ENCODE peak calls at places on chromosomes 6 and 20, in eight cellular contexts. J, Q, M, N, A, L, S and B are unnamed samples.

GRCh38 chr6:155448823-155449789 is 6.5 kb downstream of the NOX3 start:
- DNase-seq in J (no peak), Q (no peak), M (peak), N (no peak), A (no peak), L (no peak), S (no peak), B (no peak)

GRCh38 chr6:32416031-32416430 is 9.1 kb upstream of the BTNL2 start:
- DNase-seq in J (no peak), Q (no peak), M (no peak), N (no peak), A (peak), L (no peak), S (no peak), B (no peak)

GRCh38 chr20:6674831-6675230 is 92.7 kb upstream of the BMP2 start:
- DNase-seq in J (no peak), Q (no peak), M (no peak), N (no peak), A (no peak), L (no peak), S (no peak), B (no peak)

GRCh38 chr6:12280458-12280857 is 9.7 kb upstream of the EDN1 start:
- DNase-seq in J (no peak), Q (no peak), M (no peak), N (no peak), A (peak), L (no peak), S (peak), B (no peak)

GRCh38 chr6:44898296-44898930 is 429.7 kb upstream of the RUNX2 start:
- DNase-seq in J (no peak), Q (no peak), M (no peak), N (no peak), A (peak), L (no peak), S (no peak), B (no peak)

GRCh38 chr20:16397053-16397452 is 176.2 kb downstream of the KIF16B start:
- DNase-seq in J (no peak), Q (peak), M (peak), N (peak), A (peak), L (peak), S (no peak), B (peak)

GRCh38 chr20:48676795-48677447 is 150.9 kb downstream of the PREX1 start:
- DNase-seq in J (no peak), Q (no peak), M (no peak), N (no peak), A (no peak), L (no peak), S (no peak), B (no peak)

GRCh38 chr20:23841693-23842092 is 15.2 kb upstream of the CST2 start:
- DNase-seq in J (no peak), Q (no peak), M (no peak), N (no peak), A (no peak), L (no peak), S (no peak), B (no peak)

GRCh38 chr20:61755971-61756421 is 309.7 kb downstream of the TAF4 start:
- DNase-seq in J (no peak), Q (no peak), M (no peak), N (no peak), A (no peak), L (no peak), S (no peak), B (no peak)

GRCh38 chr6:137678451-137678850 is 184.3 kb upstream of the OLIG3 start:
- DNase-seq in J (no peak), Q (no peak), M (no peak), N (no peak), A (no peak), L (no peak), S (no peak), B (no peak)

GRCh38 chr6:14119764-14120163 is 2.2 kb downstream of the CD83 start:
- DNase-seq in J (no peak), Q (no peak), M (peak), N (no peak), A (no peak), L (no peak), S (no peak), B (no peak)

GRCh38 chr6:31142356-31142755 is 3.5 kb upstream of the PSORS1C2 start:
- DNase-seq in J (no peak), Q (peak), M (no peak), N (no peak), A (no peak), L (no peak), S (no peak), B (no peak)

GRCh38 chr6:53464942-53465460 is 79.9 kb downstream of the GCLC start:
- DNase-seq in J (peak), Q (no peak), M (peak), N (peak), A (no peak), L (peak), S (peak), B (no peak)

GRCh38 chr20:48635791-48636267 is 192.0 kb downstream of the PREX1 start:
- DNase-seq in J (peak), Q (peak), M (peak), N (no peak), A (peak), L (peak), S (peak), B (no peak)

GRCh38 chr6:119612871-119613515 is 263.4 kb upstream of the MAN1A1 start:
- DNase-seq in J (no peak), Q (no peak), M (no peak), N (no peak), A (peak), L (no peak), S (no peak), B (no peak)

GRCh38 chr20:49697071-49697470 is 16.6 kb downstream of the B4GALT5 start:
- DNase-seq in J (peak), Q (no peak), M (peak), N (peak), A (no peak), L (no peak), S (no peak), B (no peak)

GRCh38 chr6:148873154-148873553 is 126.3 kb downstream of the UST start:
- DNase-seq in J (no peak), Q (no peak), M (no peak), N (no peak), A (no peak), L (no peak), S (no peak), B (no peak)

GRCh38 chr6:31175961-31176360 is 5.5 kb upstream of the POU5F1 start:
- DNase-seq in J (no peak), Q (no peak), M (no peak), N (no peak), A (peak), L (no peak), S (no peak), B (no peak)

GRCh38 chr6:64012351-64013060 is 376.9 kb downstream of the PHF3 start:
- DNase-seq in J (no peak), Q (no peak), M (no peak), N (no peak), A (peak), L (no peak), S (no peak), B (peak)

GRCh38 chr6:9657994-9658393 is 756.9 kb downstream of the TFAP2A start:
- DNase-seq in J (no peak), Q (no peak), M (no peak), N (no peak), A (peak), L (no peak), S (peak), B (no peak)

GRCh38 chr6:6811151-6812002 is 222.9 kb downstream of the LY86 start:
- DNase-seq in J (no peak), Q (peak), M (peak), N (peak), A (peak), L (no peak), S (peak), B (no peak)

GRCh38 chr20:9602834-9603173 is 88.4 kb downstream of the LAMP5 start:
- DNase-seq in J (no peak), Q (no peak), M (no peak), N (no peak), A (no peak), L (no peak), S (no peak), B (no peak)

GRCh38 chr6:52053038-52053704 is 34.2 kb downstream of the PKHD1 start:
- DNase-seq in J (no peak), Q (no peak), M (no peak), N (no peak), A (no peak), L (no peak), S (no peak), B (no peak)

GRCh38 chr6:80535914-80536565 is 429.6 kb downstream of the BCKDHB start:
- DNase-seq in J (no peak), Q (no peak), M (no peak), N (no peak), A (no peak), L (no peak), S (no peak), B (no peak)

GRCh38 chr20:61328906-61329558 is 77.0 kb downstream of the CDH4 start:
- DNase-seq in J (peak), Q (no peak), M (no peak), N (no peak), A (no peak), L (no peak), S (no peak), B (no peak)

GRCh38 chr20:32190608-32191415 is 16.7 kb downstream of the PLAGL2 start:
- DNase-seq in J (no peak), Q (no peak), M (peak), N (no peak), A (no peak), L (no peak), S (no peak), B (no peak)

GRCh38 chr6:186221-186965 is 105.9 kb upstream of the DUSP22 start:
- DNase-seq in J (no peak), Q (no peak), M (no peak), N (no peak), A (peak), L (no peak), S (no peak), B (no peak)

GRCh38 chr6:56714273-56714672 is 71.6 kb upstream of the DST start:
- DNase-seq in J (no peak), Q (no peak), M (no peak), N (no peak), A (no peak), L (no peak), S (no peak), B (no peak)

GRCh38 chr20:38434770-38435554 is at the start of gene SNHG17:
- DNase-seq in J (peak), Q (peak), M (peak), N (peak), A (peak), L (peak), S (peak), B (peak)

GRCh38 chr6:147167576-147168461 is 36.4 kb upstream of the STXBP5 start:
- DNase-seq in J (no peak), Q (no peak), M (no peak), N (no peak), A (peak), L (no peak), S (no peak), B (no peak)

GRCh38 chr6:157223021-157223430 is 100.3 kb downstream of the TMEM242 start:
- DNase-seq in J (peak), Q (no peak), M (no peak), N (no peak), A (no peak), L (no peak), S (no peak), B (no peak)

GRCh38 chr6:166595061-166595780 is 8.7 kb upstream of the RAMACL start:
- DNase-seq in J (no peak), Q (no peak), M (no peak), N (no peak), A (peak), L (no peak), S (no peak), B (no peak)

GRCh38 chr20:15700147-15700765 is 873.0 kb downstream of the KIF16B start:
- DNase-seq in J (no peak), Q (no peak), M (no peak), N (no peak), A (no peak), L (no peak), S (no peak), B (no peak)

DNA sequence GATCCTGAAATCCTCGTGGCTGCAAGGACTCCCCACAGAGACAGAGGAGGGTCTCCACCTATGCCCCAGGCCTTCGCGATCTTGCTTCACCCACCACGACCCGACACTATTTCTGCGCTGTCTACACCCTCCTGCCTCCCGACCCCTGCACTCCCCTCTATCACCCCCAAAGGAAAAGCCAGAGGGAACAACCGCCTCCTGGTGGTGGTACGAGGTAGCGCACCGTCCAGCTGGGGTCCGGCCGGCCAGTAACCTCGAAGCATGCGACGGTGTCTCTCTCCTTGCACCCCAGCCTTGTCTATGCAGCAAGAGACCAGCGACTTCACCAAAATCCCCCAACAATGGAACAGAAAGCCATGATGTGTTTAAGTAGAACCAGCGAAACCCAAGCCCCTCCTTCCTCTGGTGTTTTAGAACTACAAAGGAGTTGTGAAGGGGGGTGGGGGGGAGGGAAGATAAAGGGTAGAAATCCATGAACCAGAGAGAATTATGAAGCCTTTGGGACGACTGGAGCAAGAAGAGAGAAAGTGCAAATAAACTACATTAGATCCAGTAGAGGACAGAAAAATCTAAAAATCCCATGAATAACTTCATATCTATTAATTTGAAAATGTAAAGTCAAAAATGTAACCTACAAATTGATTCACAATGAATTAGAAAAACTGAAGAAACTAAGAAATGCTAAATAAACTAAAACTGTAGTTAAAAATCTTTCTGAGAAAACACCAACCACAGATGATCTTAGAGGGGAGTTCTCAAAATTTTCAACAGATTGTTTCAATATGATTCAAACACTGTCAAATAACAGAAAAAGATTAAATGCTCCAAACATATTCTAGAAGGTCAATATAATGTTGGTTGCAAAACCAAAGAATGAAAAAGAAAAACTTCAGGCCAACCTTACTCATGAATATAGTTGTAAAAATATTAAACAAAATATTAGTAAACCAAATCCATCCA is 168.0 kb downstream of the CDK19 start:
- DNase-seq in J (no peak), Q (no peak), M (no peak), N (no peak), A (no peak), L (no peak), S (no peak), B (no peak)
- TF ChIP-seq CTCF in J (peak), Q (no peak), M (peak), N (no peak), A (peak), L (peak), S (peak), B (peak)

GRCh38 chr20:59004493-59004762 is 2.6 kb downstream of the CTSZ start:
- DNase-seq in J (peak), Q (peak), M (peak), N (no peak), A (no peak), L (peak), S (no peak), B (no peak)

GRCh38 chr20:59004763-59005522 is 2.1 kb downstream of the CTSZ start:
- DNase-seq in J (peak), Q (peak), M (peak), N (no peak), A (no peak), L (peak), S (no peak), B (no peak)

GRCh38 chr20:59002874-59003399 is 4.1 kb downstream of the CTSZ start:
- DNase-seq in J (no peak), Q (no peak), M (no peak), N (no peak), A (no peak), L (no peak), S (no peak), B (no peak)

GRCh38 chr20:59002388-59002787 is 4.7 kb downstream of the CTSZ start:
- DNase-seq in J (no peak), Q (no peak), M (no peak), N (no peak), A (no peak), L (no peak), S (no peak), B (no peak)

GRCh38 chr20:59003836-59004492 is 3.1 kb downstream of the CTSZ start:
- DNase-seq in J (no peak), Q (no peak), M (no peak), N (no peak), A (no peak), L (no peak), S (no peak), B (no peak)
- H3K4me3 ChIP-seq in J (peak), Q (no peak), M (no peak), N (peak), A (no peak), L (peak), S (no peak), B (no peak)

DNA sequence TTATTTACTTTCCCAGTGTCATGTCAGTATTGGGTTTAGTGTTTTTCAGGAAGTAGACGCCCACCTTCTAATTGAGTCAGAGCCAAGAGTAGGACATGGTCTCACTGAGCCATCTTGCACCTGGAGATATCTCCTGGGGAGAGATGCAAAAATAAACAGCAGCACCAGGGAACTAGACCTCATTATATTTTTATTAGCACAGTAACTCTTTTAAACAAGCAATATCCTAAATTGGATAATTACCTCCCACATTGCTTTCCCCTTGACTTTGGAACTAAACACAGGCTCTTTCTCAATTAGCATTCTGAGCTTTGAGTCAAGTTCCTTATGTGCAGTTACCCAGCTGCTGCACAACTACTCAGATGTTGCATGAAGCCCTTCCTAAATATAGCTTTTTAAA is 175.4 kb downstream of the IBTK start:
- DNase-seq in J (no peak), Q (no peak), M (no peak), N (no peak), A (no peak), L (no peak), S (no peak), B (peak)
- TF ChIP-seq CTCF in J (no peak), Q (no peak), M (no peak), N (no peak), A (no peak), L (no peak), S (no peak), B (no peak)

GRCh38 chr20:34559311-34560140 is 1.0 kb downstream of the MAP1LC3A start:
- DNase-seq in J (no peak), Q (no peak), M (peak), N (no peak), A (no peak), L (no peak), S (no peak), B (no peak)
- H3K4me3 ChIP-seq in J (peak), Q (peak), M (no peak), N (peak), A (peak), L (peak), S (no peak), B (no peak)

GRCh38 chr6:25028346-25028745 is 92.6 kb upstream of the RIPOR2 start:
- DNase-seq in J (no peak), Q (no peak), M (no peak), N (no peak), A (no peak), L (no peak), S (no peak), B (no peak)

GRCh38 chr6:25025248-25025918 is 89.6 kb upstream of the RIPOR2 start:
- DNase-seq in J (no peak), Q (no peak), M (no peak), N (no peak), A (no peak), L (no peak), S (no peak), B (no peak)

GRCh38 chr6:25026723-25027122 is 91.0 kb upstream of the RIPOR2 start:
- DNase-seq in J (peak), Q (no peak), M (no peak), N (no peak), A (no peak), L (no peak), S (peak), B (no peak)

GRCh38 chr6:25025919-25026301 is 90.2 kb upstream of the RIPOR2 start:
- DNase-seq in J (no peak), Q (no peak), M (no peak), N (no peak), A (no peak), L (no peak), S (no peak), B (no peak)

DNA sequence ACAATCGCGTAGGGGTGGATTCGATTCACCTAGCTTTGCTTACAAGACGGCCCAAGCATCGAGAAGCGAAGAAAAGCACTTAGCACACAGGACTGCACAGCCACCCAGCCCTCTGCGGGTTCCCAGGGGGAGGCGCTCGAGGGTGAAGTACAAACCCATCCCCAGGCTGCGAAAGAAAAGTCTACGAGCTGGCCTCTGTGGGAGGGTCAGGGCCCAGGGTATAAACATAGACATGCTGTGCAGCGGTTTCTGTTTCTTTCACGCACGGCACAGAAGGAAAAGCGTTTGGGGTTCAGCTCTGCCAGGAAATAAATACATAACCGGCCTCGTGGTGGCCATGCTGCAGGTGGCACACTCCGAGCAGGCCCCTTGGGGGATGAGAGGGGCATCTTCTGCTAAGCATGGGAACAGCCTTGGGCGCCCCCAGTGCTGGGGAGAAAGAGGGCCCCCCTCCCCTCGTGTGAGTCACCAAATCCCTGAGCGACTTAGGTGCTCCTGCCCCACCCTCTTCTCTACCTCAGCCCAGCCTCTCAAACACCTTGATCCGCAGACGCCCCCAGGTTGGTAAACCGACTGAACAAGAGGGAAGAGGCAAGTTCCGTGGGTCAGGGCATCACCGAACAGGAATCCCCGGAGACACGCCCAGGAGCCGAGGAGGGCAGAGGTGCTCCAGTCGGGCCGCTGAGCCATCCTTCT is 91.6 kb upstream of the RIPOR2 start:
- DNase-seq in J (peak), Q (no peak), M (no peak), N (no peak), A (no peak), L (no peak), S (peak), B (no peak)
- TF ChIP-seq CTCF in J (peak), Q (no peak), M (no peak), N (no peak), A (no peak), L (no peak), S (no peak), B (no peak)

GRCh38 chr6:160269122-160269521 is 10.5 kb upstream of the SLC22A2 start:
- DNase-seq in J (no peak), Q (no peak), M (no peak), N (no peak), A (no peak), L (no peak), S (no peak), B (no peak)
- H3K4me3 ChIP-seq in J (no peak), Q (no peak), M (no peak), N (no peak), A (no peak), L (no peak), S (no peak), B (no peak)

GRCh38 chr6:43495409-43495941 is 14.7 kb downstream of the LRRC73 start:
- DNase-seq in J (no peak), Q (no peak), M (no peak), N (no peak), A (no peak), L (no peak), S (peak), B (no peak)
- TF ChIP-seq CTCF in J (no peak), Q (no peak), M (no peak), N (no peak), A (peak), L (peak), S (peak), B (peak)